ENCODE peak calls at places on chromosomes 12 and 14, in eight cellular contexts. B, N, P, Y, O, V, L and T are unnamed samples.
A peak's percentile ranks its signal among the peaks of the same experiment; 100 is the strongest.

GRCh38 chr14:23378612-23379220 is 1.9 kb downstream of the CMTM5 start:
- DNase-seq in P (no peak), V (no peak), L (no peak), O (peak; percentile 58), B (no peak), N (no peak), Y (no peak), T (no peak)

GRCh38 chr14:41606249-41607118 is at the start of gene LRFN5:
- DNase-seq in O (peak; percentile 47), N (no peak), B (no peak), P (peak; percentile 54), Y (peak; percentile 56), V (peak; percentile 30), L (no peak), T (no peak)

GRCh38 chr12:89760783-89761182 is 52.1 kb upstream of the ATP2B1 start:
- DNase-seq in V (no peak), O (no peak), B (no peak), N (peak; percentile 52), L (no peak), P (no peak), Y (no peak), T (no peak)

GRCh38 chr14:62001988-62002387 is 239.8 kb downstream of the SNAPC1 start:
- DNase-seq in L (no peak), N (no peak), P (no peak), Y (no peak), B (no peak), O (no peak), V (no peak), T (no peak)

GRCh38 chr12:46218509-46219095 is 50.2 kb downstream of the SLC38A1 start:
- DNase-seq in B (no peak), P (no peak), Y (no peak), L (no peak), V (no peak), O (no peak), N (peak; percentile 32), T (no peak)

GRCh38 chr14:23538785-23539184 is 12.8 kb downstream of the ZFHX2 start:
- DNase-seq in N (no peak), L (no peak), P (no peak), V (no peak), B (no peak), O (no peak), Y (no peak), T (no peak)

GRCh38 chr12:91009319-91009950 is 4.7 kb upstream of the EPYC start:
- DNase-seq in N (peak; percentile 69), O (no peak), V (no peak), L (no peak), Y (no peak), P (no peak), B (peak; percentile 14), T (no peak)

GRCh38 chr12:54486173-54486867 is 11.2 kb upstream of the NCKAP1L start:
- DNase-seq in Y (no peak), L (no peak), V (no peak), O (no peak), N (peak; percentile 14), P (no peak), B (no peak), T (no peak)

GRCh38 chr14:103267226-103267625 is 66.8 kb upstream of the EIF5 start:
- DNase-seq in V (no peak), B (no peak), L (no peak), Y (no peak), O (no peak), P (no peak), N (no peak), T (no peak)

GRCh38 chr14:75257241-75257640 is 21.4 kb upstream of the FOS start:
- DNase-seq in O (no peak), N (no peak), B (no peak), V (no peak), P (no peak), Y (peak; percentile 32), L (no peak), T (no peak)

GRCh38 chr14:103141117-103141796 is 18.0 kb downstream of the TNFAIP2 start:
- DNase-seq in B (peak; percentile 52), V (peak; percentile 51), O (no peak), L (peak; percentile 58), Y (peak; percentile 59), N (peak; percentile 80), P (no peak), T (no peak)

GRCh38 chr12:26434299-26434915 is 239.0 kb downstream of the SSPN start:
- DNase-seq in Y (no peak), N (peak; percentile 67), P (peak; percentile 21), V (peak; percentile 47), O (no peak), B (peak; percentile 54), L (peak; percentile 32), T (no peak)

GRCh38 chr14:90444077-90444696 is 47.4 kb downstream of the CALM1 start:
- DNase-seq in V (no peak), O (no peak), P (no peak), N (no peak), L (no peak), B (peak; percentile 38), Y (no peak), T (no peak)

GRCh38 chr14:50099335-50099734 is 17.0 kb downstream of the VCPKMT start:
- DNase-seq in N (no peak), P (no peak), O (no peak), B (no peak), Y (no peak), V (no peak), L (no peak), T (no peak)

GRCh38 chr12:94748726-94749421 is 98.5 kb upstream of the TMCC3 start:
- DNase-seq in V (no peak), P (no peak), Y (no peak), B (no peak), O (no peak), N (no peak), L (no peak), T (no peak)

GRCh38 chr12:51528852-51529545 is 62.0 kb upstream of the SCN8A start:
- DNase-seq in L (no peak), N (no peak), O (no peak), Y (no peak), P (no peak), V (no peak), B (peak; percentile 12), T (no peak)

GRCh38 chr12:105107176-105107496 is 395 bp upstream of the WASHC4 start:
- DNase-seq in N (no peak), Y (no peak), B (no peak), O (no peak), P (peak; percentile 40), V (peak; percentile 46), L (peak; percentile 44), T (no peak)